ENCODE peak calls at places on chromosomes 1 and 21, in four cellular contexts. V, F, D and X are unnamed samples.

GRCh38 chr1:28860332-28861073 is 48.5 kb downstream of the OPRD1 start:
- DNase-seq in V (no peak), F (peak), D (no peak), X (no peak)

GRCh38 chr1:200542162-200542561 is 78.4 kb downstream of the KIF14 start:
- DNase-seq in V (no peak), F (no peak), D (no peak), X (no peak)

GRCh38 chr1:210364479-210364878 is 35.8 kb downstream of the HHAT start:
- DNase-seq in V (no peak), F (no peak), D (no peak), X (no peak)

GRCh38 chr1:47696404-47696910 is 258.6 kb downstream of the FOXD2 start:
- DNase-seq in V (no peak), F (no peak), D (no peak), X (no peak)

GRCh38 chr1:46749403-46749802 is 30.5 kb upstream of the EFCAB14 start:
- DNase-seq in V (no peak), F (no peak), D (no peak), X (no peak)

GRCh38 chr1:184810735-184811316 is 56.2 kb upstream of the EDEM3 start:
- DNase-seq in V (no peak), F (no peak), D (no peak), X (no peak)

GRCh38 chr1:46940307-46940706 is 969 bp downstream of the CYP4A11 start:
- DNase-seq in V (no peak), F (no peak), D (no peak), X (no peak)

GRCh38 chr21:41640756-41641509 is 125.9 kb downstream of the RIPK4 start:
- DNase-seq in V (no peak), F (no peak), D (no peak), X (no peak)

GRCh38 chr1:98908980-98909379 is 95.7 kb downstream of the PLPPR5 start:
- DNase-seq in V (no peak), F (no peak), D (no peak), X (no peak)

GRCh38 chr1:173052681-173053196 is 2.0 kb upstream of the TNFSF18 start:
- DNase-seq in V (no peak), F (no peak), D (peak), X (no peak)

GRCh38 chr1:19606817-19607706 is 37.0 kb upstream of the NBL1 start:
- DNase-seq in V (no peak), F (no peak), D (no peak), X (no peak)

GRCh38 chr1:153485880-153486279 is 25.4 kb upstream of the S100A7 start:
- DNase-seq in V (no peak), F (no peak), D (no peak), X (no peak)

GRCh38 chr1:111597433-111597832 is 22.2 kb upstream of the RAP1A start:
- DNase-seq in V (no peak), F (no peak), D (no peak), X (no peak)

GRCh38 chr1:111595807-111596206 is 23.8 kb upstream of the RAP1A start:
- DNase-seq in V (no peak), F (no peak), D (no peak), X (no peak)

GRCh38 chr1:111598534-111598933 is 21.1 kb upstream of the RAP1A start:
- DNase-seq in V (no peak), F (no peak), D (no peak), X (no peak)

GRCh38 chr1:111594128-111594693 is 25.4 kb upstream of the RAP1A start:
- DNase-seq in V (no peak), F (no peak), D (no peak), X (no peak)

GRCh38 chr1:111596499-111596898 is 23.1 kb upstream of the RAP1A start:
- DNase-seq in V (no peak), F (no peak), D (no peak), X (no peak)
- TF ChIP-seq REST in V (no peak), F (no peak), D (no peak), X (no peak)

GRCh38 chr1:192846950-192847349 is 38.1 kb downstream of the RGS2 start:
- DNase-seq in V (no peak), F (no peak), D (no peak), X (no peak)
- TF ChIP-seq TCF7L2 in V (no peak), F (no peak), D (no peak), X (no peak)

GRCh38 chr1:40673452-40673851 is 8.0 kb upstream of the RIMS3 start:
- DNase-seq in V (no peak), F (no peak), D (no peak), X (no peak)

GRCh38 chr1:40664791-40665190 is 691 bp downstream of the RIMS3 start:
- DNase-seq in V (no peak), F (no peak), D (no peak), X (no peak)

GRCh38 chr1:40665335-40666171 is at the start of gene RIMS3:
- DNase-seq in V (peak), F (peak), D (peak), X (peak)

GRCh38 chr1:40664167-40664537 is 1.3 kb downstream of the RIMS3 start:
- DNase-seq in V (no peak), F (no peak), D (no peak), X (no peak)

GRCh38 chr1:40668769-40669525 is 3.5 kb upstream of the RIMS3 start:
- DNase-seq in V (peak), F (peak), D (peak), X (peak)
- TF ChIP-seq SIN3A in V (no peak), F (no peak), D (no peak), X (no peak)

GRCh38 chr1:181936768-181937581 is 124.5 kb downstream of the ZNF648 start:
- DNase-seq in V (peak), F (peak), D (peak), X (peak)
- TF ChIP-seq REST in V (no peak), F (no peak), D (no peak), X (no peak)